ENCODE peak calls at places on chromosomes 12 and 14, in six cellular contexts. B, Q, A, R, L and S are unnamed samples.

GRCh38 chr14:80781968-80782367 is 159.6 kb downstream of the CEP128 start:
- DNase-seq in B (no peak), Q (peak; percentile 47), A (no peak), R (no peak), L (no peak), S (no peak)

GRCh38 chr14:54220122-54220691 is 176.6 kb upstream of the CDKN3 start:
- DNase-seq in B (no peak), Q (no peak), A (peak; percentile 34), R (no peak), L (no peak), S (peak; percentile 49)

GRCh38 chr12:2248901-2249381 is 196.2 kb downstream of the CACNA1C start:
- DNase-seq in B (no peak), Q (peak; percentile 80), A (peak; percentile 78), R (no peak), L (no peak), S (no peak)

GRCh38 chr14:100617715-100618693 is 30.8 kb upstream of the BEGAIN start:
- DNase-seq in B (no peak), Q (no peak), A (no peak), R (no peak), L (no peak), S (no peak)

GRCh38 chr12:21379218-21379617 is 6.5 kb downstream of the IAPP start:
- DNase-seq in B (no peak), Q (no peak), A (no peak), R (no peak), L (no peak), S (no peak)

GRCh38 chr12:115354007-115354452 is 670.1 kb upstream of the TBX3 start:
- DNase-seq in B (no peak), Q (peak; percentile 98), A (peak; percentile 97), R (no peak), L (peak; percentile 65), S (no peak)

GRCh38 chr14:90491221-90491867 is 94.5 kb downstream of the CALM1 start:
- DNase-seq in B (no peak), Q (peak; percentile 58), A (no peak), R (no peak), L (no peak), S (no peak)

GRCh38 chr14:33369972-33370371 is 431.3 kb downstream of the NPAS3 start:
- DNase-seq in B (no peak), Q (no peak), A (no peak), R (no peak), L (no peak), S (no peak)

GRCh38 chr14:78593949-78594348 is 423.8 kb downstream of the NRXN3 start:
- DNase-seq in B (no peak), Q (no peak), A (no peak), R (no peak), L (peak; percentile 10), S (no peak)

GRCh38 chr12:24012528-24012927 is 63.1 kb upstream of the SOX5 start:
- DNase-seq in B (no peak), Q (peak; percentile 23), A (peak; percentile 17), R (no peak), L (peak; percentile 25), S (no peak)

GRCh38 chr12:90677552-90677951 is 277.4 kb downstream of the CCER1 start:
- DNase-seq in B (no peak), Q (no peak), A (no peak), R (no peak), L (no peak), S (no peak)

GRCh38 chr12:67069451-67070306 is 199.5 kb upstream of the CAND1 start:
- DNase-seq in B (peak; percentile 66), Q (no peak), A (peak; percentile 17), R (peak; percentile 57), L (peak; percentile 77), S (peak; percentile 82)

GRCh38 chr12:132485619-132486018 is 4.3 kb upstream of the FBRSL1 start:
- DNase-seq in B (no peak), Q (no peak), A (no peak), R (no peak), L (no peak), S (no peak)

GRCh38 chr14:78341827-78342389 is 171.7 kb downstream of the NRXN3 start:
- DNase-seq in B (no peak), Q (no peak), A (no peak), R (no peak), L (no peak), S (no peak)

GRCh38 chr12:101594700-101595099 is at the start of gene MYBPC1:
- DNase-seq in B (no peak), Q (no peak), A (no peak), R (no peak), L (no peak), S (peak; percentile 43)

GRCh38 chr14:104389326-104390220 is 190.0 kb upstream of the C14orf180 start:
- DNase-seq in B (no peak), Q (no peak), A (no peak), R (no peak), L (no peak), S (peak; percentile 19)

GRCh38 chr14:45120109-45120508 is 14.2 kb downstream of the FKBP3 start:
- DNase-seq in B (no peak), Q (no peak), A (no peak), R (no peak), L (no peak), S (no peak)

GRCh38 chr12:128268348-128268725 is 1.4 kb downstream of the TMEM132C start:
- DNase-seq in B (no peak), Q (no peak), A (no peak), R (no peak), L (no peak), S (peak; percentile 49)

GRCh38 chr14:36524874-36525745 is 5.1 kb upstream of the NKX2-1 start:
- DNase-seq in B (peak; percentile 81), Q (no peak), A (no peak), R (peak; percentile 82), L (peak; percentile 16), S (peak; percentile 90)

GRCh38 chr14:58584383-58584782 is 53.4 kb upstream of the DACT1 start:
- DNase-seq in B (no peak), Q (peak; percentile 76), A (no peak), R (no peak), L (peak; percentile 75), S (no peak)

GRCh38 chr14:72904840-72905561 is 11.1 kb upstream of the DPF3 start:
- DNase-seq in B (peak; percentile 57), Q (peak; percentile 81), A (peak; percentile 75), R (no peak), L (peak; percentile 89), S (peak; percentile 52)

GRCh38 chr12:58750484-58750883 is 169.8 kb downstream of the LRIG3 start:
- DNase-seq in B (no peak), Q (peak; percentile 98), A (peak; percentile 90), R (no peak), L (no peak), S (no peak)

GRCh38 chr12:64998327-64999156 is 122.6 kb downstream of the WIF1 start:
- DNase-seq in B (no peak), Q (no peak), A (no peak), R (no peak), L (no peak), S (no peak)

GRCh38 chr12:109549613-109550309 is 23.5 kb downstream of the MMAB start:
- DNase-seq in B (no peak), Q (no peak), A (no peak), R (no peak), L (no peak), S (no peak)

DNA sequence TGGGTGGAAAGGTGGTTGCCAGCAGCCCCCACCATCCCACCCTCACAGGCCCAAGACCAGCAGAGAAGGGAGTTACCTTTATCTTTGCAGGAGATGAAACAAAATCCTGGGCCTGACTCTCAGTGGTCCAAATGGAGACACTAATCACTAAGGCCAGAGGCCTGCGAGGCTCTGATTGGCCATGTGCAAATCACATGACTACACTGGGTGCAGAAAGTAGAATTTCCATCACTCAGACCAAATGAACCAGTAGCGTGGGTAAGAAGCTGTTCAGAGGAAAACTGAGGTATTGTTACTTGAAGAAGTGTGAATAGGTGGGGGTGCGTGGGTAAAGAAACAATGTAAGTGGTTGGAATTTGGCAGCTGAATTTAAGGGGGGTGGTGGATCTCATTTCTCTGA is 20.2 kb upstream of the PPP1CC start:
- DNase-seq in B (no peak), Q (no peak), A (no peak), R (no peak), L (no peak), S (no peak)
- H3K14ac ChIP-seq in B (no peak overlapping the region), Q (no peak overlapping the region), A (no peak overlapping the region), R (no peak overlapping the region), L (no peak overlapping the region), S (no peak overlapping the region)

GRCh38 chr12:131084341-131085011 is 130.8 kb downstream of the ADGRD1 start:
- DNase-seq in B (no peak), Q (no peak), A (no peak), R (no peak), L (no peak), S (peak; percentile 25)
- H3K14ac ChIP-seq in B (peak overlapping the region; percentile 82), Q (no peak overlapping the region), A (no peak overlapping the region), R (no peak overlapping the region), L (no peak overlapping the region), S (no peak overlapping the region)

GRCh38 chr12:124536613-124537012 is 30.8 kb downstream of the NCOR2 start:
- DNase-seq in B (no peak), Q (peak; percentile 65), A (peak; percentile 67), R (no peak), L (no peak), S (no peak)

GRCh38 chr12:124537525-124538193 is 29.8 kb downstream of the NCOR2 start:
- DNase-seq in B (no peak), Q (no peak), A (no peak), R (no peak), L (no peak), S (no peak)

GRCh38 chr12:124542021-124542941 is 25.1 kb downstream of the NCOR2 start:
- DNase-seq in B (no peak), Q (no peak), A (no peak), R (no peak), L (peak; percentile 85), S (no peak)

GRCh38 chr12:124538194-124539082 is 29.0 kb downstream of the NCOR2 start:
- DNase-seq in B (no peak), Q (no peak), A (peak; percentile 56), R (no peak), L (no peak), S (no peak)

DNA sequence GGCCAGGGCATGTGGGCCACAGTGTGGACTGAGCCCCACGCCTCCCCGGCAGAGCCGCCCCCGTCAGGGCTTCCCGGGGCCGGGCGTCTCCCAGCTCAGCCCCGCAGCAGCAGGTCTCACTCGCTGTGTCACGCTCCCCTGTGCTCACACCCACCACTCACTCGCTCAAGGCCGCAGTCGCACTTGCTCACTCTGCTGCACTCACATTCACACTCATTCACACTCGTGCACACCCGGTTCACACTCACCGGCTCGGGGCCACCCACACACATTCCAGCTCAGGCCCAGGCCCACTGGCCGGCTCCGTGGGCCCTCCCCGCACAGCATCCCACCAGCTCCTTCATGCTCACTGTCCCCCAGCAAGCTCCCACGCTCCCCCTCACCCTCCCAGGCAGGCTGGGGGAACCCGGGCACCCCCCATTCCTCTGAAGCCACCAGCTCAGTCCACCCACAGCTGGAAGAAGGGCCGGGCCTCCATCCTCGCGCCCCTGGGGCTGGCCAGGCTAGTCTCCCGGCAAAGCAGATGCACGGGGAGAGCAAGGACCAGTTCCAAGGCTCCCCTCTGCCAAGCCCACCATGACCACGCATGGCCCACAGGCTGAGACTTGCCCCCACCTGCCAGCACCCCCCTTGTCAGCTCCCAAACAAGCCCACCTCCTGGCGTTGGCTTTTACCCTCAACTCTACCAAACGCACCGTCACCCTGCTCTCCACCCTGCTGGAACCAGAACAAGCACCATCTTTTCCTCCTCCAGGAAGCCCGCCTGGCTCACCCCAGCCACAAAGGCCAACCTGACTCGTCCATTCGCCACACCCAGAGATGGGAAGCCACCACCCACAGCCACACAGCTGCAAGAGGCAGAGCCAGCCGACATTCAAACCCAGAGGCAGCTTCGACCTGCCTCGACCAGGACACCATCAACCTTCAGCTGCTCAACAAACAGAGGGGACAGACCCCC is 28.0 kb downstream of the NCOR2 start:
- DNase-seq in B (no peak), Q (no peak), A (no peak), R (no peak), L (no peak), S (no peak)
- H3K14ac ChIP-seq in B (peak overlapping the region; percentile 90), Q (no peak overlapping the region), A (peak overlapping the region; percentile 93), R (no peak overlapping the region), L (no peak overlapping the region), S (peak overlapping the region; percentile 23)

GRCh38 chr12:121011820-121012219 is 4.5 kb downstream of the C12orf43 start:
- DNase-seq in B (no peak), Q (no peak), A (no peak), R (no peak), L (no peak), S (no peak)
- H3K14ac ChIP-seq in B (no peak overlapping the region), Q (no peak overlapping the region), A (no peak overlapping the region), R (no peak overlapping the region), L (no peak overlapping the region), S (no peak overlapping the region)